ENCODE peak calls at places on chromosomes 13 and 19, in eight cellular contexts. One of them, this sample, is unnamed.
A peak's percentile ranks its signal among the peaks of the same experiment; 100 is the strongest.

GRCh38 chr13:86282450-86282849 is 483.2 kb upstream of the SLITRK6 start:
- DNase-seq in Peyer's patch: no peak
- DNase-seq in aorta: no peak
- DNase-seq in A549: no peak
- DNase-seq in adipocyte: no peak
- DNase-seq in fibroblast of lung: peak; percentile 58
- DNase-seq in PC-9: no peak
- DNase-seq in ovary: no peak
- DNase-seq in this sample: no peak

GRCh38 chr13:73492811-73493210 is 434.0 kb downstream of the KLF5 start:
- DNase-seq in Peyer's patch: no peak
- DNase-seq in aorta: no peak
- DNase-seq in A549: no peak
- DNase-seq in adipocyte: peak; percentile 70
- DNase-seq in fibroblast of lung: peak; percentile 10
- DNase-seq in PC-9: no peak
- DNase-seq in ovary: no peak
- DNase-seq in this sample: no peak

GRCh38 chr13:44140146-44140545 is 233.5 kb upstream of the SERP2 start:
- DNase-seq in Peyer's patch: no peak
- DNase-seq in aorta: no peak
- DNase-seq in A549: no peak
- DNase-seq in adipocyte: no peak
- DNase-seq in fibroblast of lung: no peak
- DNase-seq in PC-9: no peak
- DNase-seq in ovary: no peak
- DNase-seq in this sample: peak; percentile 67

GRCh38 chr13:34416833-34417425 is 525.1 kb upstream of the NBEA start:
- DNase-seq in Peyer's patch: no peak
- DNase-seq in aorta: peak; percentile 53
- DNase-seq in A549: no peak
- DNase-seq in adipocyte: no peak
- DNase-seq in fibroblast of lung: peak; percentile 89
- DNase-seq in PC-9: no peak
- DNase-seq in ovary: peak; percentile 44
- DNase-seq in this sample: no peak

GRCh38 chr13:21240586-21240985 is 64.1 kb downstream of the MRPL57 start:
- DNase-seq in Peyer's patch: no peak
- DNase-seq in aorta: no peak
- DNase-seq in A549: no peak
- DNase-seq in adipocyte: peak; percentile 35
- DNase-seq in fibroblast of lung: peak; percentile 69
- DNase-seq in PC-9: no peak
- DNase-seq in ovary: no peak
- DNase-seq in this sample: no peak

GRCh38 chr19:19077103-19077502 is 13.3 kb downstream of the SLC25A42 start:
- DNase-seq in Peyer's patch: no peak
- DNase-seq in aorta: no peak
- DNase-seq in A549: no peak
- DNase-seq in adipocyte: no peak
- DNase-seq in fibroblast of lung: no peak
- DNase-seq in PC-9: no peak
- DNase-seq in ovary: no peak
- DNase-seq in this sample: no peak

GRCh38 chr19:41175825-41176734 is 16.9 kb upstream of the CYP2S1 start:
- DNase-seq in Peyer's patch: peak; percentile 34
- DNase-seq in aorta: peak; percentile 81
- DNase-seq in A549: peak; percentile 100
- DNase-seq in adipocyte: peak; percentile 85
- DNase-seq in fibroblast of lung: peak; percentile 83
- DNase-seq in PC-9: peak; percentile 90
- DNase-seq in ovary: no peak
- DNase-seq in this sample: peak; percentile 97

GRCh38 chr13:94182185-94182761 is 297.2 kb downstream of the DCT start:
- DNase-seq in Peyer's patch: no peak
- DNase-seq in aorta: no peak
- DNase-seq in A549: no peak
- DNase-seq in adipocyte: no peak
- DNase-seq in fibroblast of lung: no peak
- DNase-seq in PC-9: no peak
- DNase-seq in ovary: no peak
- DNase-seq in this sample: no peak

GRCh38 chr19:53868091-53868891 is 608 bp downstream of the MYADM start:
- DNase-seq in Peyer's patch: no peak
- DNase-seq in aorta: peak; percentile 76
- DNase-seq in A549: peak; percentile 91
- DNase-seq in adipocyte: peak; percentile 89
- DNase-seq in fibroblast of lung: peak; percentile 58
- DNase-seq in PC-9: peak; percentile 78
- DNase-seq in ovary: peak; percentile 61
- DNase-seq in this sample: peak; percentile 78

GRCh38 chr19:27717825-27718224 is 1495.1 kb downstream of the UQCRFS1 start:
- DNase-seq in Peyer's patch: no peak
- DNase-seq in aorta: no peak
- DNase-seq in A549: no peak
- DNase-seq in adipocyte: no peak
- DNase-seq in fibroblast of lung: no peak
- DNase-seq in PC-9: no peak
- DNase-seq in ovary: no peak
- DNase-seq in this sample: no peak
- H3K9me3 ChIP-seq in Peyer's patch: no peaks in the 10 kb centered on the region
- H3K9me3 ChIP-seq in aorta: no peaks in the 10 kb centered on the region
- H3K9me3 ChIP-seq in A549: peaks cover 88% of the 10 kb centered on the region
- H3K9me3 ChIP-seq in adipocyte: peaks cover 12% of the 10 kb centered on the region
- H3K9me3 ChIP-seq in fibroblast of lung: no peaks in the 10 kb centered on the region
- H3K9me3 ChIP-seq in PC-9: peaks cover 9% of the 10 kb centered on the region
- H3K9me3 ChIP-seq in ovary: no peaks in the 10 kb centered on the region
- H3K9me3 ChIP-seq in this sample: peaks cover 24% of the 10 kb centered on the region

DNA sequence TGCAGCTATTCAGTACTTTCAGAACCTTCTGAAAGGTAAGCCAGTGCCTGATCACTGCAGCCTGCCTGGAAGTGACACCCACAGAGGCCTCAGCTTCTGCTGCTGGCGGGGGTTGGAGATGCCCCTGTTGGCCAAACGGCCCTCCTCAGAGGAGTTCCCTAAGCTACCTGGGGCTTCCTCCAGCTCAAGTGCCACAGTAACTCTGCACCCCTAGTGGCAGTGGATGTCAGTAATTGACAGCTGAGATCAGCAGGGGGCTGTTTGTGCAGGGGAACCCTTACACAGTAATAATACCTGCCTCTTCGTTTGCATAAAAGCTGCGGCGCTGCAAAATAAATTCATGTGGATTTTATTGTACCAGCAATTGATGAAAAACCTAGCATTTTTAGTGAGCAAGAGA is 28.9 kb downstream of the TDRD12 start:
- DNase-seq in Peyer's patch: no peak
- DNase-seq in aorta: no peak
- DNase-seq in A549: peak; percentile 51
- DNase-seq in adipocyte: no peak
- DNase-seq in fibroblast of lung: no peak
- DNase-seq in PC-9: no peak
- DNase-seq in ovary: no peak
- DNase-seq in this sample: no peak
- H3K4me3 ChIP-seq in Peyer's patch: no peak overlapping the region
- H3K4me3 ChIP-seq in aorta: no peak overlapping the region
- H3K4me3 ChIP-seq in A549: no peak overlapping the region
- H3K4me3 ChIP-seq in adipocyte: no peak overlapping the region
- H3K4me3 ChIP-seq in fibroblast of lung: no peak overlapping the region
- H3K4me3 ChIP-seq in PC-9: no peak overlapping the region
- H3K4me3 ChIP-seq in ovary: no peak overlapping the region
- H3K4me3 ChIP-seq in this sample: no peak overlapping the region

GRCh38 chr19:56934438-56935090 is 94.0 kb upstream of the PEG3 start:
- DNase-seq in Peyer's patch: no peak
- DNase-seq in aorta: no peak
- DNase-seq in A549: no peak
- DNase-seq in adipocyte: no peak
- DNase-seq in fibroblast of lung: no peak
- DNase-seq in PC-9: no peak
- DNase-seq in ovary: no peak
- DNase-seq in this sample: no peak

GRCh38 chr19:56927791-56928207 is 87.3 kb upstream of the PEG3 start:
- DNase-seq in Peyer's patch: no peak
- DNase-seq in aorta: no peak
- DNase-seq in A549: no peak
- DNase-seq in adipocyte: no peak
- DNase-seq in fibroblast of lung: no peak
- DNase-seq in PC-9: no peak
- DNase-seq in ovary: no peak
- DNase-seq in this sample: no peak

GRCh38 chr19:56930647-56931592 is 90.4 kb upstream of the PEG3 start:
- DNase-seq in Peyer's patch: no peak
- DNase-seq in aorta: no peak
- DNase-seq in A549: no peak
- DNase-seq in adipocyte: no peak
- DNase-seq in fibroblast of lung: no peak
- DNase-seq in PC-9: no peak
- DNase-seq in ovary: no peak
- DNase-seq in this sample: no peak

GRCh38 chr19:56927294-56927693 is 86.8 kb upstream of the PEG3 start:
- DNase-seq in Peyer's patch: no peak
- DNase-seq in aorta: no peak
- DNase-seq in A549: no peak
- DNase-seq in adipocyte: no peak
- DNase-seq in fibroblast of lung: no peak
- DNase-seq in PC-9: no peak
- DNase-seq in ovary: no peak
- DNase-seq in this sample: no peak

GRCh38 chr19:56933014-56933705 is 92.6 kb upstream of the PEG3 start:
- DNase-seq in Peyer's patch: no peak
- DNase-seq in aorta: no peak
- DNase-seq in A549: no peak
- DNase-seq in adipocyte: no peak
- DNase-seq in fibroblast of lung: no peak
- DNase-seq in PC-9: no peak
- DNase-seq in ovary: no peak
- DNase-seq in this sample: no peak
- H3K9me3 ChIP-seq in Peyer's patch: no peaks in the 10 kb centered on the region
- H3K9me3 ChIP-seq in aorta: no peaks in the 10 kb centered on the region
- H3K9me3 ChIP-seq in A549: peaks cover 58% of the 10 kb centered on the region
- H3K9me3 ChIP-seq in adipocyte: peaks cover 3% of the 10 kb centered on the region
- H3K9me3 ChIP-seq in fibroblast of lung: no peaks in the 10 kb centered on the region
- H3K9me3 ChIP-seq in PC-9: no peaks in the 10 kb centered on the region
- H3K9me3 ChIP-seq in ovary: no peaks in the 10 kb centered on the region
- H3K9me3 ChIP-seq in this sample: peaks cover 4% of the 10 kb centered on the region

GRCh38 chr13:77698211-77699058 is 948 bp downstream of the SLAIN1 start:
- DNase-seq in Peyer's patch: peak; percentile 61
- DNase-seq in aorta: peak; percentile 46
- DNase-seq in A549: no peak
- DNase-seq in adipocyte: peak; percentile 9
- DNase-seq in fibroblast of lung: peak; percentile 6
- DNase-seq in PC-9: peak; percentile 8
- DNase-seq in ovary: peak; percentile 12
- DNase-seq in this sample: peak; percentile 39
- H3K4me3 ChIP-seq in Peyer's patch: peak overlapping the region; percentile 81
- H3K4me3 ChIP-seq in aorta: peak overlapping the region; percentile 99
- H3K4me3 ChIP-seq in A549: peak overlapping the region; percentile 85
- H3K4me3 ChIP-seq in adipocyte: peak overlapping the region; percentile 80
- H3K4me3 ChIP-seq in fibroblast of lung: peak overlapping the region; percentile 53
- H3K4me3 ChIP-seq in PC-9: peak overlapping the region; percentile 65
- H3K4me3 ChIP-seq in ovary: peak overlapping the region; percentile 52
- H3K4me3 ChIP-seq in this sample: peak overlapping the region; percentile 78

DNA sequence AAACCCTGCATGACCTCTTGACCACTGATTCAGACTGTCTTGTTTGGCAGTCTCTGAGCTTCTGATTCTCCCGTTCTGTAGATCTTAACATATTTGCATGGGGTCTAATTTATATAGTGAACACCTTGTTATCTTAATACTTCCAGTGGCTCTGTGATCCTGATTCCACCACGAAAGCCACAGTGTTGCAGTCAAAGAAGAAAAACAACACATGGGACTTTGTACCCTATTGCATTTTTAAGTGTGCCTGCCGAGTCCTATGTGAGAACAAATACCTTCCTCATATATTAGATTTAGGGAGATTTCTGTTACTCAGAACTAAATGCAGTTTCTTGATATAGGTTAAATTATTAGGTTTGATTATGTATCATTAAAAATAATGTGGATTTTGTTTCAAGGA is 12.3 kb upstream of the ZNF556 start:
- DNase-seq in Peyer's patch: no peak
- DNase-seq in aorta: no peak
- DNase-seq in A549: no peak
- DNase-seq in adipocyte: no peak
- DNase-seq in fibroblast of lung: no peak
- DNase-seq in PC-9: no peak
- DNase-seq in ovary: no peak
- DNase-seq in this sample: no peak
- H3K9me3 ChIP-seq in Peyer's patch: peaks cover 4% of the 10 kb centered on the region
- H3K9me3 ChIP-seq in aorta: peaks cover 36% of the 10 kb centered on the region
- H3K9me3 ChIP-seq in A549: peaks cover 75% of the 10 kb centered on the region
- H3K9me3 ChIP-seq in adipocyte: peaks cover 89% of the 10 kb centered on the region
- H3K9me3 ChIP-seq in fibroblast of lung: peaks cover 12% of the 10 kb centered on the region
- H3K9me3 ChIP-seq in PC-9: peaks cover 9% of the 10 kb centered on the region
- H3K9me3 ChIP-seq in ovary: no peaks in the 10 kb centered on the region
- H3K9me3 ChIP-seq in this sample: peaks cover 24% of the 10 kb centered on the region

This sample was measured in Caco-2.